ENCODE peak calls at places on chromosome 19, in six cellular contexts. G, T, W, P, S and Z are unnamed samples.

GRCh38 chr19:50313812-50314536 is 15.2 kb downstream of the KCNC3 start:
- DNase-seq in G (no peak), T (no peak), W (no peak), P (no peak), S (peak), Z (no peak)

GRCh38 chr19:18155095-18156087 is 2.4 kb downstream of the PIK3R2 start:
- DNase-seq in G (no peak), T (no peak), W (no peak), P (no peak), S (no peak), Z (no peak)

GRCh38 chr19:3670258-3670795 is 29.9 kb downstream of the PIP5K1C start:
- DNase-seq in G (peak), T (peak), W (no peak), P (peak), S (no peak), Z (no peak)

GRCh38 chr19:51501594-51502263 is at the start of gene SIGLEC12:
- DNase-seq in G (peak), T (no peak), W (no peak), P (no peak), S (no peak), Z (no peak)

GRCh38 chr19:58044886-58045285 is 11.1 kb downstream of the ZSCAN1 start:
- DNase-seq in G (no peak), T (no peak), W (no peak), P (no peak), S (no peak), Z (no peak)

GRCh38 chr19:5719274-5719960 is 529 bp downstream of the LONP1 start:
- DNase-seq in G (peak), T (no peak), W (peak), P (no peak), S (peak), Z (peak)

GRCh38 chr19:7349231-7349591 is 474 bp downstream of the ARHGEF18 start:
- DNase-seq in G (no peak), T (no peak), W (no peak), P (no peak), S (no peak), Z (no peak)

GRCh38 chr19:5686647-5687359 is 3.3 kb upstream of the RPL36 start:
- DNase-seq in G (peak), T (peak), W (peak), P (peak), S (peak), Z (peak)

GRCh38 chr19:48844472-48844871 is 8.2 kb upstream of the HSD17B14 start:
- DNase-seq in G (no peak), T (peak), W (no peak), P (peak), S (no peak), Z (peak)

GRCh38 chr19:2053601-2054389 is 2.8 kb upstream of the MKNK2 start:
- DNase-seq in G (no peak), T (no peak), W (no peak), P (peak), S (no peak), Z (no peak)

GRCh38 chr19:19475845-19476828 is 39.2 kb downstream of the TSSK6 start:
- DNase-seq in G (no peak), T (no peak), W (peak), P (peak), S (peak), Z (peak)

GRCh38 chr19:37226248-37226647 is 8.2 kb downstream of the ZNF383 start:
- DNase-seq in G (no peak), T (no peak), W (no peak), P (no peak), S (no peak), Z (no peak)

GRCh38 chr19:51687791-51688664 is 5.1 kb upstream of the SPACA6 start:
- DNase-seq in G (no peak), T (peak), W (no peak), P (peak), S (peak), Z (peak)

GRCh38 chr19:47675859-47676258 is 37.4 kb upstream of the EHD2 start:
- DNase-seq in G (no peak), T (no peak), W (no peak), P (no peak), S (no peak), Z (no peak)

GRCh38 chr19:7748756-7749155 is 1.4 kb upstream of the CD209 start:
- DNase-seq in G (no peak), T (no peak), W (no peak), P (peak), S (no peak), Z (peak)

GRCh38 chr19:7917292-7918061 is 2.7 kb upstream of the SNAPC2 start:
- DNase-seq in G (no peak), T (peak), W (peak), P (peak), S (peak), Z (peak)

GRCh38 chr19:3154957-3155736 is 19.3 kb downstream of the GNA15 start:
- DNase-seq in G (peak), T (peak), W (peak), P (peak), S (no peak), Z (peak)

GRCh38 chr19:6287269-6287885 is 7.6 kb upstream of the MLLT1 start:
- DNase-seq in G (no peak), T (no peak), W (peak), P (no peak), S (no peak), Z (no peak)

GRCh38 chr19:33435706-33436359 is 62.3 kb downstream of the CEBPG start:
- DNase-seq in G (no peak), T (no peak), W (no peak), P (no peak), S (no peak), Z (no peak)

GRCh38 chr19:39582891-39583625 is 19.3 kb upstream of the LGALS13 start:
- DNase-seq in G (no peak), T (no peak), W (no peak), P (no peak), S (no peak), Z (peak)

GRCh38 chr19:18493440-18494266 is 28.2 kb downstream of the ELL start:
- DNase-seq in G (no peak), T (no peak), W (no peak), P (no peak), S (no peak), Z (no peak)

GRCh38 chr19:19575411-19575810 is 37.3 kb downstream of the CILP2 start:
- DNase-seq in G (no peak), T (no peak), W (no peak), P (no peak), S (no peak), Z (no peak)

GRCh38 chr19:47714339-47714738 is 1.1 kb downstream of the EHD2 start:
- DNase-seq in G (no peak), T (no peak), W (no peak), P (no peak), S (no peak), Z (no peak)

GRCh38 chr19:44747739-44748425 is 626 bp upstream of the BCL3 start:
- DNase-seq in G (peak), T (peak), W (no peak), P (peak), S (peak), Z (no peak)

GRCh38 chr19:3178377-3178972 is at the start of gene S1PR4:
- DNase-seq in G (no peak), T (no peak), W (peak), P (no peak), S (no peak), Z (no peak)

GRCh38 chr19:6067975-6068374 is 42.3 kb downstream of the RFX2 start:
- DNase-seq in G (no peak), T (no peak), W (no peak), P (no peak), S (no peak), Z (no peak)

GRCh38 chr19:15444505-15445226 is 5.1 kb downstream of the WIZ start:
- DNase-seq in G (no peak), T (no peak), W (no peak), P (no peak), S (no peak), Z (no peak)

DNA sequence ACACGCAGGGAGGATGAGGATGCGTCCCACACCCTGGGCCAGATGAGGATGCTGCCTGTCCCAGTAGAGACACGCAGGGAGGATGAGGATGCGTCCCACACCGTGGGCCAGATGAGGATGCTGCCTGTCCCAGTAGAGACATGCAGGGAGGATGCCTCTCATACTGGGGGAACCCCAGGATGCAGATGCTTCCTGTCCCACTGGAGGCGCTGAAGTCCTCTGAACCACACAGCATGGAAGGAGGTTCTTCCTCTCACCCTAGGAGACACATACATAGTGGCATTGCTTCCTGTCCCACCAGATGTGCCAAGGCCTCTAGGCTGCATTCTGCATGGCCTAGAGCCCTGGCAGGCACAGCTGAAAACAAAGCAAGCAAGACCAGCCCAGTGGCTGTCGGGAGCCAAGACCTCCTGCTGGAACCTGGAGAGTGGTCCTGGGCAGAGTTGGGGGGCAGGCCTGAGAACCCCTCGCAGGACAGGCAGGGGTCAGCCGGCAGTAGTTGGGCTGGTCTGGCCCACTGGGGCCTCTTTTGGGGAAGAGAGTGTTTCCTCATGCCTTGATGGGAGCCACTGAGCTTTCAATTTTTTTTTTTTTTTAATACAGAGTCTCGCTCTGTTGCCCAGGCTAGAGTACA is 4.3 kb downstream of the HPN start:
- DNase-seq in G (no peak), T (no peak), W (peak), P (peak), S (no peak), Z (peak)
- TF ChIP-seq CTCF in G (no peak), T (peak), W (peak), P (peak), S (peak), Z (peak)

DNA sequence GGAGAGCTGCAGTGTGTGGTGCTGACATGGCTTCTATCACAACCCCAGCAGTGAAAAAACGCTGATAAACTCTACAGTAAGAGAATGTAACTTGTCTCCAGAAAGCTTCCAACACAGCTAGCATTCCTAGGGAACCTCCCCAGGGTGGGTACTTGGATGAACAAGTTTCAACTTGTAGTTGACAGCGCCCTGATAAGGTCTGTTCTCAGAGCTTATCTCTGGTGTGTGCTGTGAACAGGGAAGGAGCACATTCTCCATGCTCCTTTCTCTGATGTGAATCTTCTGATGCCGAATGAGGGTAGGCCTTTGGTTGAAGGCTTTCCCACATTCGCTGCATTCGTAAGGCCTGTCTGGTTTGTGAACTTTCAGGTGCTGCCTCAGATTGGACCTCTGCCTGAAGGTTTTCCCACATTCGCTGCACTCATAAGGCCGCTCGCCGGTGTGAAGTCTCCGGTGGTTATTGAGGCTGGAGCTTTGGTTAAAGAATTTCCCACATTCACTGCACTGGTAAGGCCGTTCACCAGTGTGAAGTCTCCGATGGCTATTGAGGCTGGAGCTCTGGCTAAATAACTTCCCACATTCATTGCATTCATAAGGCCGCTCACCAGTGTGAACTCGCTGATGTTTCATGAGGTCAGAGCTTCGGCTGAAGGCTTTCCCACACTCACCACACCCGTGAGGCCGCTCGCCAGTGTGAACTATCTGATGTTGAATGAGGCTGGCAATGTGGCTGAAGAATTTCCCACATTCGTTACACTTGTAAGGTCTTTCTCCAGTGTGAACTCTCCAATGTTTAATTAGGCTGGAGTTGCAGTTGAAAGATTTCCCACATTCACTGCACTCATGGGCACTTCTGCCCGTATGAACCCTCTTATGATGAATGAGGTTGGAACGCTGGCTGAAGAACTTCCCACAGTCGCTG is 5.9 kb downstream of the ZNF792 start:
- DNase-seq in G (no peak), T (no peak), W (no peak), P (no peak), S (no peak), Z (no peak)
- H3K4me3 ChIP-seq in G (no peak), T (no peak), W (no peak), P (no peak), S (no peak), Z (no peak)

GRCh38 chr19:30719991-30720329 is 347.8 kb downstream of the ZNF536 start:
- DNase-seq in G (no peak), T (no peak), W (no peak), P (no peak), S (no peak), Z (no peak)

GRCh38 chr19:30718728-30719127 is 346.5 kb downstream of the ZNF536 start:
- DNase-seq in G (no peak), T (no peak), W (no peak), P (no peak), S (no peak), Z (no peak)

GRCh38 chr19:30717381-30717780 is 345.2 kb downstream of the ZNF536 start:
- DNase-seq in G (no peak), T (no peak), W (no peak), P (no peak), S (no peak), Z (no peak)

GRCh38 chr19:30718014-30718413 is 345.8 kb downstream of the ZNF536 start:
- DNase-seq in G (no peak), T (no peak), W (no peak), P (no peak), S (no peak), Z (no peak)

DNA sequence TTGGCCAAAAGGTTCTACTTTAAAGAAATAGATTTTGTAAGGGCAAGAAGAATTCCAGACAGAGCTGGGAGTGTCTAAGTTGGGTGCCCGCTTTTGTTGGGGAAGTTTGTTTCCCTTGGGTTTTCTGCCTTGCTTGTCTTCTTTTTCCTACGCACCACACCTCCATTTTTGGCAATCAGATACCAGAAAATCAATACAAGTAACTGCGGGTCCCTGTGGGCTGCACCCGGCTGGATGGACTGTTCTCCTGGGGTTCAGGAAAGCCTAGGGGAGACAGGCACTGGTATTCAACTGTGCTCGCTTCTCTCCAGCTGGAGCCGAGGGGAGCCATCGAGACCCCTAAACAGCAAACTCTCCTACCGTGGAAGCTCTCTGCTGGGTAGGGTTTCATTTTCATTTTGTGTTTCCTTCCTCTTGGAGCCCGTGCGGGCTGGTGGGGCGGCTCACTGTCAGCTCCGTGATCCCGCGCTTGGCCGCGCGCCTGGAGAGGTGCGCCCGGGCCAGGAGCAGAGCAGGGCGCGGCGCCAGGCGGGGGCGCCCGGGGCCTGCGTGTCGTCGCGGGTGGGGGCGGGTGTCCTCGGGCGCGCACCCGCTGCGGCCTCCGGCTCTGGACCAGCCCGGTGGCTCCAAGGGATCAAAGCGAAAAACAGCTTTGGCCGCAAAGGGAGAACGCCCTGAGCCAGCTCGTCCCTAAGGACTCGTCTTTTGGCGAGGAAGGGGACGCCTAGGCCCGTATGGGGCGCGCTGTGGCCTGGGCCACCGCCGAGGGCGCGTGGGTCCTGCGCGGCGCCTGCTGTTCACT is 347.2 kb downstream of the ZNF536 start:
- DNase-seq in G (no peak), T (peak), W (no peak), P (peak), S (peak), Z (peak)
- TF ChIP-seq CTCF in G (no peak), T (no peak), W (no peak), P (no peak), S (no peak), Z (no peak)

GRCh38 chr19:56838680-56838929 is 1.9 kb downstream of the PEG3 start:
- DNase-seq in G (no peak), T (no peak), W (no peak), P (no peak), S (no peak), Z (no peak)
- H3K4me3 ChIP-seq in G (peak), T (peak), W (no peak), P (no peak), S (no peak), Z (no peak)

GRCh38 chr19:14114854-14115253 is 2.7 kb downstream of the PRKACA start:
- DNase-seq in G (no peak), T (no peak), W (peak), P (peak), S (peak), Z (peak)
- TF ChIP-seq CTCF in G (no peak), T (peak), W (peak), P (peak), S (peak), Z (peak)

GRCh38 chr19:10473192-10473591 is 30.0 kb downstream of the KEAP1 start:
- DNase-seq in G (no peak), T (no peak), W (no peak), P (peak), S (no peak), Z (no peak)

GRCh38 chr19:10478903-10479384 is 24.2 kb downstream of the KEAP1 start:
- DNase-seq in G (peak), T (peak), W (peak), P (peak), S (peak), Z (peak)

GRCh38 chr19:10474962-10475451 is 28.1 kb downstream of the KEAP1 start:
- DNase-seq in G (no peak), T (no peak), W (no peak), P (no peak), S (no peak), Z (no peak)

GRCh38 chr19:10478476-10478875 is 24.7 kb downstream of the KEAP1 start:
- DNase-seq in G (no peak), T (peak), W (no peak), P (peak), S (no peak), Z (no peak)
- H3K4me3 ChIP-seq in G (no peak), T (peak), W (no peak), P (no peak), S (no peak), Z (peak)

DNA sequence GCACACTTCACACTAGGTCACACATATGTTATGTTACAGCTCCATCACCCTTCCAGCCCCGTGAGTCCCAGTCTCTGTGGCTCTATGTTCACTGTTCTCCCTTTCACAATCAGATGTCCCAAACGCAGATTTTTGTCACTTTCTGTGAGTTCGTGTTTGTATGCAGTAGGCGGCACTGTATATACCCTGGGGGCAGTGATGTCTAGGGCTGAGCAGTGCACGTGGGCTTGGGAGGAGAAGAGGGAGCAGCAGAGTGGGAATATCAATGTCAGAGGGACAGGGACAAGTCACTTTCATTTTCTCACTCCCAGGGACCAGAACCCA is 22.0 kb downstream of the PSG1 start:
- DNase-seq in G (no peak), T (no peak), W (no peak), P (no peak), S (no peak), Z (no peak)
- TF ChIP-seq CTCF in G (no peak), T (no peak), W (peak), P (no peak), S (no peak), Z (no peak)

GRCh38 chr19:41194157-41194552 is 1.1 kb downstream of the CYP2S1 start:
- DNase-seq in G (no peak), T (no peak), W (no peak), P (no peak), S (no peak), Z (no peak)

GRCh38 chr19:41195675-41196497 is 2.9 kb downstream of the CYP2S1 start:
- DNase-seq in G (no peak), T (peak), W (no peak), P (no peak), S (no peak), Z (peak)

GRCh38 chr19:41189425-41190065 is 3.5 kb upstream of the CYP2S1 start:
- DNase-seq in G (no peak), T (no peak), W (no peak), P (no peak), S (peak), Z (no peak)

GRCh38 chr19:41192574-41193419 is at the start of gene CYP2S1:
- DNase-seq in G (no peak), T (no peak), W (no peak), P (no peak), S (peak), Z (peak)

GRCh38 chr19:41193420-41194156 is 569 bp downstream of the CYP2S1 start:
- DNase-seq in G (no peak), T (no peak), W (no peak), P (no peak), S (no peak), Z (no peak)
- H3K4me3 ChIP-seq in G (peak), T (peak), W (no peak), P (peak), S (peak), Z (peak)